ENCODE peak calls at places on chromosomes 16 and 17, in eight cellular contexts. X is cardiac muscle cell, T is testis, O is WERI-Rb-1, M is AG09309, F is fibroblast of the aortic adventitia, Y is osteoblast, K is heart left ventricle. J is an unnamed sample.

GRCh38 chr16:50671644-50672260 is 9.4 kb downstream of the SNX20 start:
- DNase-seq in Y (peak), K (no peak), X (no peak), O (peak), T (peak), M (no peak), F (peak), J (peak)

GRCh38 chr16:23640669-23640958 is 496 bp downstream of the PALB2 start:
- DNase-seq in Y (peak), X (no peak), F (peak), M (no peak), K (no peak), O (peak), T (no peak), J (no peak)

GRCh38 chr17:41739661-41740352 is 5.4 kb upstream of the HAP1 start:
- DNase-seq in O (no peak), M (peak), X (no peak), T (no peak), Y (peak), F (peak), K (no peak), J (no peak)

GRCh38 chr17:30954046-30954805 is 16.6 kb upstream of the RNF135 start:
- DNase-seq in O (no peak), X (no peak), T (no peak), F (peak), K (no peak), M (no peak), Y (peak), J (no peak)

GRCh38 chr17:50845260-50846147 is 10.1 kb downstream of the WFIKKN2 start:
- DNase-seq in X (peak), F (no peak), M (no peak), T (no peak), Y (peak), K (peak), O (no peak), J (no peak)

GRCh38 chr17:66970140-66970539 is 5.6 kb downstream of the CACNG4 start:
- DNase-seq in T (no peak), M (no peak), F (no peak), Y (no peak), X (no peak), K (no peak), O (no peak), J (no peak)

GRCh38 chr17:59287452-59287851 is 44.0 kb upstream of the YPEL2 start:
- DNase-seq in O (no peak), F (peak), T (no peak), M (no peak), Y (no peak), K (no peak), X (no peak), J (peak)

GRCh38 chr16:13913374-13914292 is 6.3 kb upstream of the ERCC4 start:
- DNase-seq in Y (no peak), K (no peak), O (no peak), F (no peak), T (no peak), M (no peak), X (no peak), J (no peak)

GRCh38 chr16:76235426-76235825 is 41.8 kb upstream of the CNTNAP4 start:
- DNase-seq in F (no peak), Y (no peak), K (no peak), X (no peak), M (no peak), O (no peak), T (peak), J (no peak)

GRCh38 chr17:81867123-81867951 is 3.8 kb downstream of the ARHGDIA start:
- DNase-seq in M (no peak), O (peak), T (peak), F (peak), Y (peak), X (peak), K (no peak), J (no peak)

GRCh38 chr17:81866440-81867122 is 4.6 kb downstream of the ARHGDIA start:
- DNase-seq in O (no peak), K (no peak), M (no peak), F (peak), X (no peak), T (no peak), Y (peak), J (no peak)

GRCh38 chr17:81869221-81870154 is 1.6 kb downstream of the ARHGDIA start:
- DNase-seq in O (peak), X (peak), Y (peak), T (peak), F (peak), M (no peak), K (peak), J (no peak)

GRCh38 chr17:81868674-81869220 is 2.4 kb downstream of the ARHGDIA start:
- DNase-seq in F (peak), O (peak), K (peak), Y (peak), X (peak), T (no peak), M (peak), J (peak)

GRCh38 chr17:81867952-81868673 is 3.0 kb downstream of the ARHGDIA start:
- DNase-seq in O (no peak), X (no peak), F (peak), M (no peak), K (no peak), T (no peak), Y (peak), J (no peak)
- TF ChIP-seq CTCF in O (no peak), X (no peak), F (no peak), M (no peak), K (no peak), T (no peak), Y (no peak), J (no peak)

DNA sequence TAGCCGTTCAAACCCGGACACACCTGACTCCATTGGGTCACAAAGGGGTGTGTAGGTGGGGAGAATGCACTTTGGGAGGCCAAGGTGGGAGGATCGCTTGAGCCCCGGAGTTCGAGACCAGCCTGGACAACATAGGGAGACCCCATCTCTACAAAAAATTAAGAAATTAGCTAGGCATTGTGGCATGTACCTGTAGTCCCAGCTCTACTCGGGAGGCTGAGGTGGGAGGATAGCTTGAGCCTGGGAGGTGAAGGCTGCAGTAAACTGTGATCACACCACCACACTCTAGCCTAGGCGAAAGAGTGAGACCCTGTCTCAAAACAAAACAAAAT is 942 bp upstream of the PHOSPHO1 start:
- DNase-seq in K (no peak), X (no peak), O (no peak), F (no peak), Y (no peak), M (no peak), T (no peak), J (no peak)
- H3K4me3 ChIP-seq in K (peak), X (no peak), O (no peak), F (no peak), Y (peak), M (no peak), T (no peak), J (no peak)

DNA sequence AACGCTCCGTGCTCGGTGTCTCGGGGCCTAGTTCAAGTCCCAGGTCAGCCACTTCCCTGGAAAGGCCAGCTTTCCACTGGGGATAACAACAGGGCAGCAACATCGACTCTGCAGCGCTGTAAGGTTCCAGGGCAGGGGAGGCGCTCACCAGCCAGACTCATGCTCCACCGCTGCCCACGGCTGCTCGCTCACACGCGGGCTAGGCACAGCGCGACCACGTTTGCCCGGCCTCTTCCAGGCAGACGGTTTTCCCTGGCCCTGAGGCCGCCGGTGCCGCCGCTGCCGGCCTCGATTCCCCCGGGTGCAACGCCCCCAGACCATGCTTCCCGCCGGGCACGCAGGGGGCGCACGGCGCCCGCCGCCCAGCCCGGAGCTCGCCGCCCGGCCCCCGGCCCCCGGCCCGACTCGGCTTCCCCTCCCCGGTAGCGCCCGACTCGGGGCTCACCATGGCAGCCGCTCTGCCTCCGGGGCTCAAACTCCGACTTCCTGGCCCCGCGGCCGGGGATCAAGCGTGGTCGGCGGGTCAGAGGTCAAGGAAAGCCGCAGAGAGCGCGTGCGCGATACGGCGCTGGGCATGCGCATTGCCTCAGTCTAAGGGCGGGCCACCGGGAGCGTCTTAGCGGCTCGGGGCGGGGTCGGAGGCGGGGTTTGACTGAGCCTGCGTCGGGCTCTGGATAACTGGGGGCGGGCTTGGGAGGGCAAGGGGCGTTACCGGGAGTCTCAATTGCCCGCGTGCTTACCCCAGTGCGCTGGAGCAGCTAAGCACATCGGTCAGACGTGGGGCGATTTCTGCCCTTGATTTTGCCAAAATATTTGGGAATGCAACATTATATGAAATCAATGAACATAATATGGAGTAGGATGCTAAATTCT is at the start of gene PAM16:
- DNase-seq in K (peak), O (peak), X (peak), F (peak), M (no peak), T (peak), Y (peak), J (peak)
- TF ChIP-seq CTCF in K (no peak), O (no peak), X (no peak), F (no peak), M (no peak), T (no peak), Y (no peak), J (no peak)

DNA sequence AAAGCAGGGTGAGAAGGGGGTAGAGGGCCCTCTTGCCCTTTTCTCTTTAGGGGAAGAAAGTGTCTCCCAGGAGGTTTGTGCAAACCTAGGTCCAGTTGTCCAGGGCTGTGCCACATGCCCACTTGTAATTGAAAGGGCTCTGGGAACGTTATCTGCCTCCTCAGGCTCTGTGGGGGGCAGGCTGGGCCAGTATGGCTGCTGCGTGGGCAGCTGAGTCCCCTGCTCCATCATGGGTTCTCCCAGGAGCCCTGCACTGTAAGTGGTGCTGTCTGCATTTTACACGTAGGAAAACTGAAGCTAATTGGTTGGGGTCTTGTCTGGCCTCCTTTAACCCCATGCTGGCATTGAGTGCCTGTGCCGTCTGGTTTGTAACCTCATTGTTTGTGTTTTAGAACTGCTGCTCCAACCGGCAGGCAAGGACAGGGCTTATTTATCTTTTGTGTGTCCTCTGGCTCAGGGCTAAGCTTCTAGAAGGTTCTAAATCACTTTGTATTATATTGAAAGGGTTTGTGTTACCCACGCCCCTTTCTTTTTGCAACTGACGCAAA is 117.7 kb upstream of the CIBAR2 start:
- DNase-seq in K (no peak), X (no peak), M (no peak), Y (no peak), F (no peak), O (no peak), T (no peak), J (no peak)
- H3K4me3 ChIP-seq in K (no peak), X (no peak), M (no peak), Y (no peak), F (no peak), O (no peak), T (no peak), J (no peak)

GRCh38 chr16:51941412-51941811 is 605.5 kb downstream of the TOX3 start:
- DNase-seq in Y (no peak), F (no peak), O (no peak), K (no peak), T (no peak), X (no peak), M (no peak), J (no peak)
- TF ChIP-seq CTCF in Y (no peak), F (no peak), O (peak), K (no peak), T (no peak), X (no peak), M (no peak), J (peak)

DNA sequence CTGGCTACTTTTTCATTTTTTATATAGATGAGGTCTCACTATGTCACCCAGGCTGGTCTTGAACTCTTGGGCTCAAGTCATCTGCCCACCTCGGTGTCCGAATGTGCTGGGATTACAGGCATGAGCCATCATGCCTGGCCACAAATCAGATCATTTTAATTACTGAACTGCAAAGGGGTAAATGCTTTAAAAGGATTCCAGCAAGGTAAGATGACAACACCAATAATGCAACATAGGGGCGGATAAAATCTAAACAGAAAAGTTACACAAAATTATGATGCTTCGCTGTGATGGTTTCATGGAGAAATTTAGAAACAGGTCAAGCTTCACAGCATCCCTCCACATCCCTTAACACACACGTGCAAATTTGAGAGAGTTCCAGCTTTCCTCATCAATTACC is 32.3 kb downstream of the AXIN1 start:
- DNase-seq in K (no peak), X (no peak), F (no peak), Y (peak), M (no peak), O (no peak), T (no peak), J (no peak)
- H3K4me3 ChIP-seq in K (no peak), X (no peak), F (no peak), Y (no peak), M (no peak), O (no peak), T (no peak), J (no peak)

GRCh38 chr16:11506816-11507305 is 79.9 kb downstream of the LITAF start:
- DNase-seq in F (no peak), T (no peak), M (no peak), X (no peak), Y (no peak), K (no peak), O (no peak), J (no peak)
- TF ChIP-seq CTCF in F (no peak), T (no peak), M (no peak), X (no peak), Y (no peak), K (no peak), O (peak), J (no peak)